ENCODE peak calls at places on chromosomes 16 and 17, in eight cellular contexts. One of them, this sample, is unnamed.

GRCh38 chr17:28001149-28001548 is 41.3 kb upstream of the NLK start:
- DNase-seq in breast epithelium: no peak
- DNase-seq in spleen: no peak
- DNase-seq in stomach: no peak
- DNase-seq in ovary: no peak
- DNase-seq in GM12891: no peak
- DNase-seq in GM12892: no peak
- DNase-seq in uterus: no peak
- DNase-seq in this sample: no peak

GRCh38 chr17:15112881-15113617 is 152.1 kb downstream of the PMP22 start:
- DNase-seq in breast epithelium: no peak
- DNase-seq in spleen: no peak
- DNase-seq in stomach: no peak
- DNase-seq in ovary: no peak
- DNase-seq in GM12891: no peak
- DNase-seq in GM12892: no peak
- DNase-seq in uterus: no peak
- DNase-seq in this sample: no peak

GRCh38 chr16:48126801-48127644 is 28.8 kb downstream of the ABCC12 start:
- DNase-seq in breast epithelium: no peak
- DNase-seq in spleen: no peak
- DNase-seq in stomach: peak
- DNase-seq in ovary: no peak
- DNase-seq in GM12891: no peak
- DNase-seq in GM12892: no peak
- DNase-seq in uterus: no peak
- DNase-seq in this sample: no peak

GRCh38 chr17:71396711-71397110 is 724.1 kb upstream of the SOX9 start:
- DNase-seq in breast epithelium: no peak
- DNase-seq in spleen: no peak
- DNase-seq in stomach: no peak
- DNase-seq in ovary: no peak
- DNase-seq in GM12891: no peak
- DNase-seq in GM12892: no peak
- DNase-seq in uterus: no peak
- DNase-seq in this sample: no peak

GRCh38 chr17:50609376-50610074 is 25.2 kb upstream of the ABCC3 start:
- DNase-seq in breast epithelium: no peak
- DNase-seq in spleen: no peak
- DNase-seq in stomach: no peak
- DNase-seq in ovary: no peak
- DNase-seq in GM12891: no peak
- DNase-seq in GM12892: no peak
- DNase-seq in uterus: no peak
- DNase-seq in this sample: no peak

GRCh38 chr17:1746975-1747543 is 4.4 kb downstream of the SERPINF2 start:
- DNase-seq in breast epithelium: peak
- DNase-seq in spleen: no peak
- DNase-seq in stomach: peak
- DNase-seq in ovary: peak
- DNase-seq in GM12891: no peak
- DNase-seq in GM12892: no peak
- DNase-seq in uterus: peak
- DNase-seq in this sample: peak

GRCh38 chr17:72135546-72136325 is 14.9 kb downstream of the SOX9 start:
- DNase-seq in breast epithelium: no peak
- DNase-seq in spleen: no peak
- DNase-seq in stomach: no peak
- DNase-seq in ovary: no peak
- DNase-seq in GM12891: no peak
- DNase-seq in GM12892: no peak
- DNase-seq in uterus: no peak
- DNase-seq in this sample: no peak

GRCh38 chr17:34720760-34721159 is 141.4 kb downstream of the TMEM132E start:
- DNase-seq in breast epithelium: peak
- DNase-seq in spleen: no peak
- DNase-seq in stomach: no peak
- DNase-seq in ovary: no peak
- DNase-seq in GM12891: no peak
- DNase-seq in GM12892: no peak
- DNase-seq in uterus: no peak
- DNase-seq in this sample: no peak

GRCh38 chr16:19883296-19883951 is 1.2 kb downstream of the GPRC5B start:
- DNase-seq in breast epithelium: no peak
- DNase-seq in spleen: no peak
- DNase-seq in stomach: peak
- DNase-seq in ovary: peak
- DNase-seq in GM12891: no peak
- DNase-seq in GM12892: no peak
- DNase-seq in uterus: peak
- DNase-seq in this sample: peak

GRCh38 chr17:64259922-64260321 is 3.1 kb downstream of the TEX2 start:
- DNase-seq in breast epithelium: no peak
- DNase-seq in spleen: no peak
- DNase-seq in stomach: no peak
- DNase-seq in ovary: no peak
- DNase-seq in GM12891: no peak
- DNase-seq in GM12892: no peak
- DNase-seq in uterus: no peak
- DNase-seq in this sample: no peak

GRCh38 chr16:2526135-2526534 is 5.1 kb downstream of the CEMP1 start:
- DNase-seq in breast epithelium: no peak
- DNase-seq in spleen: peak
- DNase-seq in stomach: no peak
- DNase-seq in ovary: no peak
- DNase-seq in GM12891: no peak
- DNase-seq in GM12892: no peak
- DNase-seq in uterus: no peak
- DNase-seq in this sample: no peak

GRCh38 chr16:54208262-54208661 is 78.3 kb downstream of the IRX3 start:
- DNase-seq in breast epithelium: no peak
- DNase-seq in spleen: no peak
- DNase-seq in stomach: no peak
- DNase-seq in ovary: no peak
- DNase-seq in GM12891: no peak
- DNase-seq in GM12892: no peak
- DNase-seq in uterus: peak
- DNase-seq in this sample: peak

GRCh38 chr16:85819711-85820110 is 20.2 kb downstream of the COX4I1 start:
- DNase-seq in breast epithelium: no peak
- DNase-seq in spleen: no peak
- DNase-seq in stomach: no peak
- DNase-seq in ovary: no peak
- DNase-seq in GM12891: no peak
- DNase-seq in GM12892: no peak
- DNase-seq in uterus: no peak
- DNase-seq in this sample: no peak

GRCh38 chr17:48047113-48047740 is 932 bp upstream of the NFE2L1 start:
- DNase-seq in breast epithelium: no peak
- DNase-seq in spleen: peak
- DNase-seq in stomach: no peak
- DNase-seq in ovary: no peak
- DNase-seq in GM12891: no peak
- DNase-seq in GM12892: no peak
- DNase-seq in uterus: no peak
- DNase-seq in this sample: no peak

GRCh38 chr17:31488264-31488981 is 96.9 kb downstream of the RAB11FIP4 start:
- DNase-seq in breast epithelium: no peak
- DNase-seq in spleen: peak
- DNase-seq in stomach: peak
- DNase-seq in ovary: no peak
- DNase-seq in GM12891: no peak
- DNase-seq in GM12892: no peak
- DNase-seq in uterus: no peak
- DNase-seq in this sample: no peak

GRCh38 chr17:4007346-4008081 is 43.3 kb upstream of the ATP2A3 start:
- DNase-seq in breast epithelium: no peak
- DNase-seq in spleen: no peak
- DNase-seq in stomach: no peak
- DNase-seq in ovary: no peak
- DNase-seq in GM12891: no peak
- DNase-seq in GM12892: no peak
- DNase-seq in uterus: no peak
- DNase-seq in this sample: no peak

GRCh38 chr17:62824290-62825135 is 16.4 kb upstream of the MARCHF10 start:
- DNase-seq in breast epithelium: no peak
- DNase-seq in spleen: no peak
- DNase-seq in stomach: no peak
- DNase-seq in ovary: no peak
- DNase-seq in GM12891: no peak
- DNase-seq in GM12892: no peak
- DNase-seq in uterus: no peak
- DNase-seq in this sample: peak

GRCh38 chr17:38873646-38874380 is 4.0 kb downstream of the LASP1 start:
- DNase-seq in breast epithelium: no peak
- DNase-seq in spleen: peak
- DNase-seq in stomach: peak
- DNase-seq in ovary: no peak
- DNase-seq in GM12891: no peak
- DNase-seq in GM12892: no peak
- DNase-seq in uterus: no peak
- DNase-seq in this sample: no peak

GRCh38 chr16:84362410-84362809 is 5.9 kb upstream of the ATP2C2 start:
- DNase-seq in breast epithelium: no peak
- DNase-seq in spleen: no peak
- DNase-seq in stomach: no peak
- DNase-seq in ovary: no peak
- DNase-seq in GM12891: no peak
- DNase-seq in GM12892: no peak
- DNase-seq in uterus: no peak
- DNase-seq in this sample: no peak

GRCh38 chr17:13765701-13766100 is 164.0 kb upstream of the HS3ST3A1 start:
- DNase-seq in breast epithelium: no peak
- DNase-seq in spleen: no peak
- DNase-seq in stomach: no peak
- DNase-seq in ovary: no peak
- DNase-seq in GM12891: no peak
- DNase-seq in GM12892: no peak
- DNase-seq in uterus: no peak
- DNase-seq in this sample: no peak

GRCh38 chr16:21236831-21237230 is 3.3 kb downstream of the ANKS4B start:
- DNase-seq in breast epithelium: no peak
- DNase-seq in spleen: no peak
- DNase-seq in stomach: no peak
- DNase-seq in ovary: no peak
- DNase-seq in GM12891: no peak
- DNase-seq in GM12892: no peak
- DNase-seq in uterus: no peak
- DNase-seq in this sample: no peak
- TF ChIP-seq POLR2A in breast epithelium: no peak
- TF ChIP-seq POLR2A in spleen: no peak
- TF ChIP-seq POLR2A in stomach: no peak
- TF ChIP-seq POLR2A in ovary: no peak
- TF ChIP-seq POLR2A in GM12891: no peak
- TF ChIP-seq POLR2A in GM12892: no peak
- TF ChIP-seq POLR2A in uterus: no peak
- TF ChIP-seq POLR2A in this sample: no peak

DNA sequence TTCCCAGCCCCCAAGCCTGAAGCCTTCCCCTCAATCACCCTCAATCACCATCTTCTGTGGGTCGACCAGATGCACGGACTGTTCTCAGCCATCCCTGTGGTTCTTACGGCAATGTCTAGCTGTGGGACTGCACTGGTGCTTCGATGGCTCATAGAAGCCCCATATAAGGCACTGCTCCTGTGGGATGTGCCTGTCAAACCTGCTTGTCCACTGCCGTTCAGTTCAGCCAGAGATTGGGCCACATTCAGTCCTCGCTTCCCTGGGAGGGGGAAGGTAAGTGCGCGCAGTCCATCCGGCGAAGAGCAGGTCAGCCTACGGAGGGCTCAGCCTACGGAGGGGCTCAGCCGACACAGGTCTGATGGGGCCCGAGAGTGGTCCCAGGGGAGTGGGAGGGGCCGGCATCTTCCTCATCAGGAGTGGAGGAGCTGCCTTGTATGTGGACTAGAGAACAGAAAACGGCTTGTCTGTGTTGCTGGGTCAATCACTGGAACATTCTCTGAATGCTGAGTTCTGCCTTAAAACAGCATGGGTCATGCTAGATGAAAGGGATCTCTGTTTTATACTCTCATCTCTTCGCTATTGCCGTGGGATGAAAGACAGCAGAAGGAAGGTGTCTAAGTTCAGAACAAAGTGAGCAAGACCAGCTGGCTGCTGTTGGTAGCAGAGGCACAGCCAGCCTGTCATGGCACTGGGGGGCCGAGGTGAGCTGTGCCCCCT is at the start of gene CARD14:
- DNase-seq in breast epithelium: peak
- DNase-seq in spleen: no peak
- DNase-seq in stomach: peak
- DNase-seq in ovary: no peak
- DNase-seq in GM12891: no peak
- DNase-seq in GM12892: no peak
- DNase-seq in uterus: no peak
- DNase-seq in this sample: no peak
- TF ChIP-seq POLR2A in breast epithelium: peak
- TF ChIP-seq POLR2A in spleen: no peak
- TF ChIP-seq POLR2A in stomach: no peak
- TF ChIP-seq POLR2A in ovary: no peak
- TF ChIP-seq POLR2A in GM12891: no peak
- TF ChIP-seq POLR2A in GM12892: no peak
- TF ChIP-seq POLR2A in uterus: no peak
- TF ChIP-seq POLR2A in this sample: no peak

DNA sequence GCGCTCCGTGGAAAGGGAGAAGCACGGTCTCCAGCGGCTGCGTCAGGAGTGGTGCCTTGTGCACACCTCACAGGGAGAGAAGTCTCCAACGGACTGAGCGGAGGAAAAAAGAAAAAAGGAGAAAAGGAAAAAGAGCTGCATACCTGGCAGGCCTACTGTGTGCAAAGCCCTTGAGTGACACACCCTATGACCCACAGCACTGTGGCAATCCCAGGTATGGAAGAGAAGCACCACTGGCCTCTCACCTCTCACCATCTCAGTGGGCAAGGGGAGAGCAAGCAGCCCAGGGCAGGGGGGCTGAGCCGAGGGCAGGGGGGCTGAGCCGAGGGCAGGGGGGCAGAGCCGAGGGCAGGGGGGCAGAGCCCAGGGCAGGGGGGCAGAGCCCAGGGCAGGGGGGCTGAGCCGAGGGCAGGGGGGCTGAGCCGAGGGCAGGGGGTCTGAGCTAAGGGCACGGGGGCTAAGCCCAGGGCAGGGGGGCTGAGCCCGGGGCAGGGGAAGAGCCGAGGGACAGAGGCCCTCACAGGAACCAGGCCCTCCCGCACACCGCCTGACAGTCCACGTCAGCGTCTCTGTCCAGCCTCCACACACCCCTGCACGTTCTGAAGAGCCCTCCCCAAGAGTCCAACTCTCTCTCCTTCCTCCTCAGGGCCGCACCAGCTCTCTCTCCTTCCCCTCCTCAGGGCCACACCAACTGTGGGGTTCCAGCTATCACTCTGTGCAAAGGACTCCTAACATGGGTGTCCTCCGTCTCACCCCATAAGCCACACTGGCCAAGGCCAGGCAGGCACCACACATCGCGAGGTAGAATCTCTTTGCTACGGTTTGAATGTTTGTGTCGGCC is 105.8 kb downstream of the ZNF778 start:
- DNase-seq in breast epithelium: no peak
- DNase-seq in spleen: peak
- DNase-seq in stomach: no peak
- DNase-seq in ovary: no peak
- DNase-seq in GM12891: no peak
- DNase-seq in GM12892: no peak
- DNase-seq in uterus: no peak
- DNase-seq in this sample: no peak
- TF ChIP-seq POLR2A in breast epithelium: no peak
- TF ChIP-seq POLR2A in spleen: no peak
- TF ChIP-seq POLR2A in stomach: no peak
- TF ChIP-seq POLR2A in ovary: no peak
- TF ChIP-seq POLR2A in GM12891: no peak
- TF ChIP-seq POLR2A in GM12892: no peak
- TF ChIP-seq POLR2A in uterus: no peak
- TF ChIP-seq POLR2A in this sample: no peak

GRCh38 chr17:18910326-18910725 is 41.6 kb upstream of the SLC5A10 start:
- DNase-seq in breast epithelium: no peak
- DNase-seq in spleen: no peak
- DNase-seq in stomach: no peak
- DNase-seq in ovary: no peak
- DNase-seq in GM12891: no peak
- DNase-seq in GM12892: no peak
- DNase-seq in uterus: no peak
- DNase-seq in this sample: no peak
- TF ChIP-seq POLR2A in breast epithelium: no peak
- TF ChIP-seq POLR2A in spleen: no peak
- TF ChIP-seq POLR2A in stomach: no peak
- TF ChIP-seq POLR2A in ovary: no peak
- TF ChIP-seq POLR2A in GM12891: no peak
- TF ChIP-seq POLR2A in GM12892: no peak
- TF ChIP-seq POLR2A in uterus: no peak
- TF ChIP-seq POLR2A in this sample: no peak

This sample was measured in lower leg skin.